ENCODE peak calls at places on chromosome 18, in six cellular contexts. J, F, A, Y, H and O are unnamed samples.
A peak's percentile ranks its signal among the peaks of the same experiment; 100 is the strongest.

GRCh38 chr18:24402209-24402785 is 4.7 kb upstream of the OSBPL1A start:
- DNase-seq in Y (no peak), A (no peak), F (no peak), J (no peak), H (no peak), O (no peak)

GRCh38 chr18:49021433-49022129 is 70.8 kb upstream of the SMAD7 start:
- DNase-seq in Y (no peak), A (peak; percentile 12), J (peak; percentile 3), F (peak; percentile 31), H (no peak), O (peak; percentile 24)

GRCh38 chr18:6960656-6961055 is 156.9 kb downstream of the LAMA1 start:
- DNase-seq in F (no peak), J (no peak), A (no peak), Y (no peak), H (peak; percentile 62), O (no peak)

GRCh38 chr18:565562-566061 is 14.6 kb upstream of the CETN1 start:
- DNase-seq in H (no peak), A (no peak), Y (no peak), F (no peak), J (no peak), O (no peak)

GRCh38 chr18:51588616-51589015 is 391.1 kb upstream of the MEX3C start:
- DNase-seq in J (no peak), Y (no peak), F (no peak), H (no peak), A (no peak), O (no peak)

GRCh38 chr18:13176847-13177246 is 41.7 kb upstream of the LDLRAD4 start:
- DNase-seq in A (no peak), J (no peak), F (no peak), Y (no peak), H (no peak), O (no peak)

GRCh38 chr18:830315-830901 is 18.4 kb upstream of the YES1 start:
- DNase-seq in J (no peak), A (no peak), H (peak; percentile 39), F (no peak), Y (peak; percentile 14), O (no peak)

GRCh38 chr18:60552948-60553347 is 180.4 kb upstream of the MC4R start:
- DNase-seq in J (no peak), Y (no peak), H (no peak), F (no peak), A (no peak), O (no peak)

GRCh38 chr18:79493211-79493800 is 97.6 kb downstream of the NFATC1 start:
- DNase-seq in F (no peak), Y (no peak), A (no peak), H (no peak), J (no peak), O (no peak)

GRCh38 chr18:59414254-59414653 is 55.2 kb upstream of the LMAN1 start:
- DNase-seq in F (no peak), A (no peak), Y (no peak), H (no peak), J (no peak), O (no peak)

GRCh38 chr18:464311-464659 is 36.2 kb downstream of the COLEC12 start:
- DNase-seq in H (no peak), F (no peak), A (no peak), J (no peak), Y (no peak), O (no peak)

GRCh38 chr18:54612237-54612636 is 21.2 kb downstream of the DYNAP start:
- DNase-seq in F (no peak), A (no peak), H (peak; percentile 0), J (no peak), Y (no peak), O (peak; percentile 22)

GRCh38 chr18:33670052-33670451 is 92.0 kb downstream of the ASXL3 start:
- DNase-seq in Y (no peak), H (no peak), A (no peak), J (no peak), F (no peak), O (no peak)